ENCODE peak calls at places on chromosomes 6 and 20, in nine cellular contexts. S, D, I, W, V, A, E, J and X are unnamed samples.

GRCh38 chr20:17811605-17811965 is 111.8 kb downstream of the BANF2 start:
- DNase-seq in S (no peak), D (no peak), I (no peak), W (no peak), V (no peak), A (no peak), E (no peak), J (no peak), X (no peak)

GRCh38 chr6:56238352-56238751 is 9.0 kb downstream of the COL21A1 start:
- DNase-seq in S (no peak), D (no peak), I (no peak), W (no peak), V (no peak), A (no peak), E (no peak), J (no peak), X (no peak)

GRCh38 chr20:10728873-10729670 is 55.3 kb upstream of the JAG1 start:
- DNase-seq in S (no peak), D (peak; percentile 74), I (no peak), W (no peak), V (no peak), A (no peak), E (peak; percentile 83), J (peak; percentile 78), X (peak; percentile 49)

GRCh38 chr6:105135056-105135455 is 44.8 kb downstream of the POPDC3 start:
- DNase-seq in S (no peak), D (peak; percentile 25), I (no peak), W (peak; percentile 50), V (peak; percentile 11), A (no peak), E (peak; percentile 18), J (peak; percentile 34), X (peak; percentile 3)

GRCh38 chr20:50285376-50286173 is 94.9 kb downstream of the CEBPB start:
- DNase-seq in S (peak; percentile 78), D (peak; percentile 55), I (no peak), W (no peak), V (no peak), A (no peak), E (peak; percentile 86), J (peak; percentile 65), X (no peak)

GRCh38 chr6:6758915-6759654 is 170.6 kb downstream of the LY86 start:
- DNase-seq in S (peak; percentile 63), D (peak; percentile 42), I (no peak), W (peak; percentile 90), V (peak; percentile 81), A (no peak), E (peak; percentile 61), J (peak; percentile 63), X (peak; percentile 48)

GRCh38 chr6:5125152-5126006 is 40.2 kb downstream of the PPP1R3G start:
- DNase-seq in S (no peak), D (peak; percentile 56), I (no peak), W (peak; percentile 44), V (peak; percentile 34), A (no peak), E (peak; percentile 68), J (peak; percentile 75), X (peak; percentile 83)

GRCh38 chr6:130365166-130366010 is 429 bp upstream of the TMEM200A start:
- DNase-seq in S (peak; percentile 80), D (peak; percentile 52), I (peak; percentile 60), W (peak; percentile 95), V (peak; percentile 76), A (peak; percentile 90), E (peak; percentile 70), J (peak; percentile 72), X (peak; percentile 74)

GRCh38 chr6:43389713-43390265 is 20.3 kb upstream of the ZNF318 start:
- DNase-seq in S (no peak), D (no peak), I (no peak), W (no peak), V (peak; percentile 33), A (no peak), E (no peak), J (no peak), X (no peak)

GRCh38 chr6:21121737-21122136 is 471.8 kb upstream of the SOX4 start:
- DNase-seq in S (no peak), D (no peak), I (no peak), W (no peak), V (no peak), A (no peak), E (no peak), J (no peak), X (no peak)

GRCh38 chr6:44049163-44049988 is 77.9 kb downstream of the MRPL14 start:
- DNase-seq in S (peak; percentile 81), D (peak; percentile 51), I (no peak), W (no peak), V (no peak), A (no peak), E (peak; percentile 62), J (peak; percentile 58), X (no peak)

GRCh38 chr6:44824567-44824966 is 437.1 kb downstream of the CDC5L start:
- DNase-seq in S (no peak), D (no peak), I (no peak), W (no peak), V (no peak), A (no peak), E (no peak), J (no peak), X (no peak)

GRCh38 chr6:68108243-68108835 is 526.7 kb upstream of the ADGRB3 start:
- DNase-seq in S (no peak), D (peak; percentile 44), I (no peak), W (no peak), V (peak; percentile 12), A (no peak), E (peak; percentile 3), J (peak; percentile 51), X (peak; percentile 0)

GRCh38 chr6:128461517-128461916 is 58.9 kb downstream of the PTPRK start:
- DNase-seq in S (no peak), D (no peak), I (no peak), W (no peak), V (no peak), A (no peak), E (no peak), J (no peak), X (no peak)

GRCh38 chr6:53070808-53071207 is 5.6 kb downstream of the FBXO9 start:
- DNase-seq in S (no peak), D (no peak), I (no peak), W (no peak), V (peak; percentile 25), A (no peak), E (no peak), J (no peak), X (no peak)

DNA sequence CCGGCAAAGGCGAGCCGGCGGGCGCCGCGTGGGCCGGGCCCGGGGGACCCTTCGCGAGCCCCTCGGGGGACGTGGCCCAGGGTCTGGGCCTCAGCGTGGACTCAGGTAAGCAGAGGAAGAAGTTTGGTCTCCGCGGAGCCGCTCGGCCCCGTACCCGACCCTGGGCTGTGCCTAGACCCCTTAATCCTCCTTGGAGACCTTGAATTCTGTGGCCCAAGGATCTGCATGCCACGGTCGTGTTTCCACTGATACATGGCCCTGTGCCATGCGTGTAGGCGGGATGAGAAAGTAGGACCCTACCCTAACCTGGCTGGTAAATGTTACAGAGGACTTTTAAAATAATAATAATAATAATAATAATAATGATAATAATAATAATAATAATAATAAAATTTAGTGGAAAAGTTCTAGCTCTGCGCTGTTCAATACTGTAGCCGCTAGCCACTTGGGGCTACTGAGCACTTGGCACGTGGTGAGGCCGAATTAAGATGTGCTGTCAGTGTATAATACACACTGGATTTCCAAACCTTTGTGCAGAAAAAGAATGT is 5.7 kb downstream of the VGLL2 start:
- DNase-seq in S (no peak), D (no peak), I (no peak), W (no peak), V (no peak), A (no peak), E (no peak), J (no peak), X (no peak)
- H3K27ac ChIP-seq in S (no peak overlapping the region), D (no peak overlapping the region), I (no peak overlapping the region), W (no peak overlapping the region), V (no peak overlapping the region), A (no peak overlapping the region), E (no peak overlapping the region), J (no peak overlapping the region), X (no peak overlapping the region)

DNA sequence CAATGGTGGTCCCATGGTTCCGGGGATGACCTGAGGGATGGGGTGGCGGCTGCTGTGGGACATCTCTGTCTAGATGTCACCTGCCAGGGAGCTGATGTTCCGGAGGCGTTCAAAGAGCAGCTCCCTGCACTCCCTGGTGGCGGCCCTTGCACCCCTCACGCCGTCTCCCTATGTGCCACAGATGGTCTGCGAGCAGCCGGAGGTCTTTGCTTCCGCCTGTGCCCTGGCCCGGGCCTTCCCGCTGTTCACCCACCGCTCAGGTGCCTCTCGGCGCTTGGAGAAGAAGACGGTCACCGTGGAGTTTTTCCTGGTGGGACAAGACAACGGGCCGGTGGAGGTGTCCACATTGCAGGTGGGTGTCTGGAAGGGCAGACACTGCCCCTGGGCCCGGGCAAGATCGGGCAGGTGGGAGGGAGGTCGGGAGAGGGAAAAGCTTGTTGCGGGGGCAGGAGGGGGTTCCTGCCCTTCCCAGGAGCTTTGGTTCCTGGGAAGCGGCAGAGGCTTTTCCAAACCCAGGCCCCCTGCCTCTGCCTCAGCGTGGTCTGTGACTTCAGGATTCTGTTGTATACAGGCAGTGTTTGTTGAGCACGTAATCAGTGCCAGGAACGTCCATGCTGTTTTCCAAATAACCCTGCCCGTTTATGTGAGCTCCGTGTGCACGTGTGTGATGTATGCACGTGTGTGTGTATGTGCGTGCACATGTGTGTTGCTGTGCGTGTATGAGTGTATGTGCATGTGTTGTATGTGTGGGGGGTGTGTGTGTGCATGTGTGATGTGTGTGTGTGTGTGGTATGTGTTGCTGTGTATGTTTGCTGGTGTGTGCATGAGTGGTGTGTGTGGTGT is 1.9 kb downstream of the NPEPL1 start:
- DNase-seq in S (no peak), D (no peak), I (no peak), W (peak; percentile 46), V (no peak), A (no peak), E (no peak), J (no peak), X (no peak)
- H3K36me3 ChIP-seq in S (no peaks in the 10 kb centered on the region), D (no peaks in the 10 kb centered on the region), I (no peaks in the 10 kb centered on the region), W (peaks cover 18% of the 10 kb centered on the region), V (no peaks in the 10 kb centered on the region), A (peaks cover 28% of the 10 kb centered on the region), E (peaks cover 22% of the 10 kb centered on the region), J (peaks cover 9% of the 10 kb centered on the region), X (peaks cover 7% of the 10 kb centered on the region)

DNA sequence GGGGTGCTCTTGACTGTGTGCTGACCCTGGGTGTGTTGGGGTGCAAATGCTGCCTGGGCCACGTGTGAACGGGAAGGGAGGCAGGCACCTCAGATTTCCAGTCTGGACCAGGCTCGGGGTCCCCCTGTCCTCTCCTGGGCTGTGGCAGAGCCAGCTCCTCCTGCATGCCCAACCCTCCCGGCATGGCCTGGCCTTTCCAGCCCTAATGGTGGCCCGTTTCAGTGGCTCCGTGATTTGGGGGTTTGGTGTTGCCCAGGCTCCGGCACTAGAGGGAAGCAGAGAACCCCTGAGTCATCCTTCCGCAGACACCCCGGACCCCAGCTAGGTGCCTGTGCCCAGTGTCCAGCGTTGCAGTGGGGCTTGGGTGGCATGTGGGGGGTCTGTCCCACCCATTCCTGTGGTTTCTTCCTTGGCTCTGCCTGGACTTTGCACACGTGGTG is 9.1 kb downstream of the RBM38 start:
- DNase-seq in S (no peak), D (no peak), I (no peak), W (no peak), V (no peak), A (no peak), E (no peak), J (no peak), X (no peak)
- TF ChIP-seq CTCF in S (no peak), D (no peak), I (no peak), W (no peak), V (no peak), A (peak; percentile 41), E (no peak), J (no peak), X (peak; percentile 23)

DNA sequence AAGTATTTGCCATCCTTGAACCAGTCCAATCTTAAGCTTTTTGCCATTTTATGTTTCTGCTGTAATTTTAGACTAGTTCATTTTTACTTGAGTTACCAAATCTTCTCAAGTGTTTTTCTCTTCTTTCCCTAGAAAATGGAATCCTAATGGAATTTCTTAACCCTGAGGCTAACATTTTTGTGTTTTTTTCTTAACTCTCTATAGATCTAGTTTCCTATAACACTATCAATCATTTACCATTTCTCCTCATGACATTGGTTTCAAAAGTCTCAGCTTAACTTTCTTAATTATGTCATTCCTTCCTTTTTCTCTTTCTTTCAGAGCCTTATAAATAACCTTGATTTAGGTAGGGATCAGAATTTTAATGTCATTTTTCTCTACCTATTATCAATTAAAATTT is 54.8 kb downstream of the SENP6 start:
- DNase-seq in S (no peak), D (no peak), I (no peak), W (no peak), V (no peak), A (no peak), E (no peak), J (no peak), X (no peak)
- H3K27ac ChIP-seq in S (no peak overlapping the region), D (no peak overlapping the region), I (no peak overlapping the region), W (no peak overlapping the region), V (peak overlapping the region; percentile 18), A (no peak overlapping the region), E (no peak overlapping the region), J (no peak overlapping the region), X (no peak overlapping the region)